ENCODE peak calls at places on chromosomes 4 and X, in four cellular contexts. Y is RCC 7860, N is cardiac fibroblast, O is neuronal stem cell. V is an unnamed sample.

GRCh38 chrX:101658661-101659477 is 781 bp downstream of the ARMCX2 start:
- DNase-seq in Y (no peak), N (peak; percentile 42), O (peak; percentile 41), V (no peak)

GRCh38 chr4:27055226-27055760 is 194.7 kb downstream of the STIM2 start:
- DNase-seq in Y (no peak), N (no peak), O (no peak), V (no peak)

GRCh38 chr4:161522031-161522430 is 641.8 kb downstream of the FSTL5 start:
- DNase-seq in Y (no peak), N (no peak), O (no peak), V (no peak)

GRCh38 chr4:188976644-188977115 is 837.4 kb downstream of the TRIML1 start:
- DNase-seq in Y (no peak), N (peak; percentile 45), O (peak; percentile 81), V (peak; percentile 63)

GRCh38 chr4:186260504-186261448 is 5.2 kb upstream of the F11 start:
- DNase-seq in Y (no peak), N (peak; percentile 63), O (no peak), V (no peak)

GRCh38 chr4:77376788-77377460 is 219.9 kb downstream of the CCNG2 start:
- DNase-seq in Y (no peak), N (no peak), O (no peak), V (no peak)

GRCh38 chr4:89129080-89129640 is 17.8 kb downstream of the TIGD2 start:
- DNase-seq in Y (no peak), N (peak; percentile 59), O (no peak), V (no peak)

GRCh38 chr4:101230806-101231426 is 116.4 kb downstream of the PPP3CA start:
- DNase-seq in Y (peak; percentile 50), N (peak; percentile 64), O (no peak), V (no peak)

GRCh38 chr4:8306511-8307021 is 37.0 kb downstream of the HTRA3 start:
- DNase-seq in Y (no peak), N (no peak), O (no peak), V (no peak)

GRCh38 chr4:149521611-149522010 is 294.0 kb downstream of the IQCM start:
- DNase-seq in Y (no peak), N (no peak), O (peak; percentile 2), V (no peak)

GRCh38 chr4:113553082-113553481 is 208.5 kb downstream of the CAMK2D start:
- DNase-seq in Y (no peak), N (no peak), O (no peak), V (no peak)

GRCh38 chr4:109873791-109874514 is 26.0 kb downstream of the LRIT3 start:
- DNase-seq in Y (no peak), N (peak; percentile 44), O (no peak), V (no peak)

GRCh38 chr4:94722748-94723147 is 35.0 kb upstream of the BMPR1B start:
- DNase-seq in Y (no peak), N (no peak), O (no peak), V (no peak)

GRCh38 chr4:54276633-54277426 is 47.7 kb downstream of the PDGFRA start:
- DNase-seq in Y (no peak), N (peak; percentile 21), O (no peak), V (no peak)

GRCh38 chr4:82469776-82470345 is 39.5 kb downstream of the ENOPH1 start:
- DNase-seq in Y (no peak), N (peak; percentile 79), O (no peak), V (no peak)

GRCh38 chr4:7802093-7802726 is 137.5 kb downstream of the AFAP1 start:
- DNase-seq in Y (peak; percentile 58), N (peak; percentile 90), O (peak; percentile 72), V (peak; percentile 75)

GRCh38 chr4:96993528-96993927 is 1149.7 kb downstream of the STPG2 start:
- DNase-seq in Y (no peak), N (no peak), O (no peak), V (no peak)

GRCh38 chrX:119698835-119699234 is 5.9 kb upstream of the SEPTIN6 start:
- DNase-seq in Y (peak; percentile 26), N (peak; percentile 69), O (no peak), V (no peak)

GRCh38 chrX:7146026-7146702 is 1.3 kb upstream of the STS start:
- DNase-seq in Y (no peak), N (no peak), O (no peak), V (no peak)

GRCh38 chr4:159748834-159749444 is 646.1 kb downstream of the RAPGEF2 start:
- DNase-seq in Y (no peak), N (no peak), O (no peak), V (no peak)

GRCh38 chr4:119103263-119103662 is 32.4 kb upstream of the MYOZ2 start:
- DNase-seq in Y (peak; percentile 96), N (peak; percentile 99), O (no peak), V (no peak)

GRCh38 chrX:2391869-2392606 is 108.7 kb downstream of the DHRSX start:
- DNase-seq in Y (peak; percentile 96), N (peak; percentile 92), O (no peak), V (peak; percentile 85)

GRCh38 chrX:110178179-110178865 is 139.6 kb downstream of the AMMECR1 start:
- DNase-seq in Y (no peak), N (no peak), O (no peak), V (no peak)

GRCh38 chr4:73692701-73693100 is 47.7 kb upstream of the CXCL8 start:
- DNase-seq in Y (no peak), N (no peak), O (no peak), V (no peak)

GRCh38 chrX:40245411-40246140 is 147.8 kb upstream of the BCOR start:
- DNase-seq in Y (no peak), N (peak; percentile 65), O (no peak), V (no peak)

GRCh38 chr4:151677193-151677592 is 83.6 kb downstream of the GATB start:
- DNase-seq in Y (no peak), N (no peak), O (no peak), V (no peak)

GRCh38 chrX:124594017-124594651 is 247.8 kb downstream of the SH2D1A start:
- DNase-seq in Y (no peak), N (no peak), O (no peak), V (no peak)

GRCh38 chr4:169774466-169775445 is 17.0 kb upstream of the HPF1 start:
- DNase-seq in Y (no peak), N (peak; percentile 3), O (no peak), V (no peak)

GRCh38 chrX:5971300-5971699 is 257.4 kb downstream of the NLGN4X start:
- DNase-seq in Y (no peak), N (no peak), O (no peak), V (no peak)

GRCh38 chrX:27715610-27716009 is 92.2 kb upstream of the MAGEB10 start:
- DNase-seq in Y (no peak), N (no peak), O (no peak), V (no peak)

GRCh38 chrX:133287860-133288259 is 69.7 kb upstream of the TFDP3 start:
- DNase-seq in Y (no peak), N (no peak), O (no peak), V (no peak)

GRCh38 chrX:44343412-44343942 is at the start of gene EFHC2:
- DNase-seq in Y (no peak), N (no peak), O (no peak), V (no peak)

GRCh38 chrX:39928704-39929439 is 168.9 kb downstream of the BCOR start:
- DNase-seq in Y (no peak), N (no peak), O (no peak), V (no peak)

GRCh38 chr4:183550345-183551080 is 45.7 kb downstream of the ING2 start:
- DNase-seq in Y (no peak), N (no peak), O (no peak), V (no peak)

GRCh38 chr4:73944061-73944875 is 37.6 kb downstream of the PF4 start:
- DNase-seq in Y (no peak), N (peak; percentile 29), O (peak; percentile 20), V (no peak)

GRCh38 chrX:110008001-110008635 is 5.2 kb downstream of the TMEM164 start:
- DNase-seq in Y (no peak), N (no peak), O (no peak), V (no peak)

V was measured in iPS DF 6.9.